ENCODE peak calls at places on chromosomes 6 and 20, in nine cellular contexts. Y is kidney tubule cell; E is fibroblast of pulmonary artery; S is SW480; A is NCI-H774; G is breast epithelium; J is AML-193; X is T-helper 2 cell treated with Interferon-gamma antibody and Interleukin-4, amounts not matched to agents 5 μg/mL and 100 μg/mL, for 36 hours; L is fibroblast of mammary gland. C is an unnamed sample.

GRCh38 chr20:14589383-14589782 is 252.0 kb upstream of the FLRT3 start:
- DNase-seq in Y (no peak), E (no peak), S (no peak), A (no peak), G (no peak), J (no peak), X (no peak), L (no peak), C (no peak)

GRCh38 chr20:49186535-49187329 is 1.4 kb downstream of the STAU1 start:
- DNase-seq in Y (peak), E (peak), S (peak), A (no peak), G (peak), J (peak), X (peak), L (peak), C (peak)

GRCh38 chr6:24909281-24910216 is 26.2 kb downstream of the RIPOR2 start:
- DNase-seq in Y (no peak), E (no peak), S (no peak), A (no peak), G (no peak), J (no peak), X (no peak), L (no peak), C (no peak)

GRCh38 chr6:163494279-163494727 is 79.8 kb downstream of the QKI start:
- DNase-seq in Y (peak), E (no peak), S (peak), A (no peak), G (no peak), J (no peak), X (no peak), L (peak), C (no peak)

GRCh38 chr6:136288566-136289326 is 900 bp downstream of the BCLAF1 start:
- DNase-seq in Y (peak), E (peak), S (peak), A (peak), G (peak), J (peak), X (peak), L (peak), C (peak)

GRCh38 chr6:137764464-137764863 is 102.6 kb upstream of the TNFAIP3 start:
- DNase-seq in Y (peak), E (peak), S (no peak), A (no peak), G (no peak), J (no peak), X (no peak), L (peak), C (no peak)

GRCh38 chr6:20340459-20340858 is 61.2 kb upstream of the E2F3 start:
- DNase-seq in Y (no peak), E (no peak), S (no peak), A (no peak), G (no peak), J (no peak), X (no peak), L (no peak), C (no peak)

GRCh38 chr6:92559611-92560010 is 859.7 kb downstream of the EPHA7 start:
- DNase-seq in Y (no peak), E (no peak), S (no peak), A (no peak), G (no peak), J (peak), X (no peak), L (no peak), C (no peak)

GRCh38 chr6:25175216-25175615 is 104.0 kb upstream of the CARMIL1 start:
- DNase-seq in Y (peak), E (peak), S (no peak), A (no peak), G (no peak), J (no peak), X (no peak), L (no peak), C (peak)

GRCh38 chr20:57079016-57080005 is 187.1 kb downstream of the BMP7 start:
- DNase-seq in Y (no peak), E (no peak), S (no peak), A (no peak), G (no peak), J (no peak), X (no peak), L (no peak), C (no peak)

GRCh38 chr6:77930382-77930781 is 277.5 kb downstream of the MEI4 start:
- DNase-seq in Y (no peak), E (no peak), S (no peak), A (no peak), G (no peak), J (no peak), X (no peak), L (no peak), C (no peak)

GRCh38 chr20:53387983-53388675 is 205.5 kb downstream of the ZNF217 start:
- DNase-seq in Y (no peak), E (no peak), S (no peak), A (no peak), G (no peak), J (no peak), X (peak), L (no peak), C (no peak)

GRCh38 chr20:19433371-19434316 is 221.2 kb downstream of the SLC24A3 start:
- DNase-seq in Y (peak), E (peak), S (no peak), A (no peak), G (no peak), J (no peak), X (no peak), L (no peak), C (no peak)

GRCh38 chr6:40627316-40627715 is 40.2 kb upstream of the LRFN2 start:
- DNase-seq in Y (no peak), E (no peak), S (no peak), A (no peak), G (no peak), J (no peak), X (no peak), L (no peak), C (no peak)

C was measured in transverse colon.